ENCODE peak calls at places on chromosomes 4 and X, in four cellular contexts. Y is SK-N-SH, D is K562, I is HepG2. Z is an unnamed sample.

GRCh38 chr4:162727232-162727631 is 439.5 kb downstream of the NAF1 start:
- DNase-seq in D (peak), Y (no peak), I (peak), Z (no peak)

GRCh38 chrX:14899607-14900006 is 26.4 kb downstream of the MOSPD2 start:
- DNase-seq in D (peak), I (no peak), Y (no peak), Z (no peak)

GRCh38 chrX:14509325-14510057 is 19.8 kb upstream of the GLRA2 start:
- DNase-seq in Y (no peak), I (no peak), D (no peak), Z (no peak)

GRCh38 chr4:105994061-105994460 is 98.8 kb downstream of the NPNT start:
- DNase-seq in I (no peak), D (no peak), Y (peak), Z (no peak)

GRCh38 chr4:173998471-173999144 is 284.9 kb downstream of the FBXO8 start:
- DNase-seq in I (no peak), D (no peak), Y (no peak), Z (no peak)

GRCh38 chr4:10161146-10161545 is 44.5 kb upstream of the WDR1 start:
- DNase-seq in I (no peak), D (no peak), Y (no peak), Z (no peak)

GRCh38 chrX:29634516-29634915 is 580.8 kb upstream of the MAGEB2 start:
- DNase-seq in D (no peak), I (no peak), Y (no peak), Z (no peak)

GRCh38 chr4:3440979-3441500 is 728 bp upstream of the HGFAC start:
- DNase-seq in I (no peak), Y (no peak), D (peak), Z (no peak)

GRCh38 chr4:78939667-78940008 is 400 bp upstream of the PAQR3 start:
- DNase-seq in Y (peak), D (no peak), I (no peak), Z (no peak)

GRCh38 chr4:68288046-68288740 is 42.7 kb upstream of the TMPRSS11B start:
- DNase-seq in I (no peak), Y (no peak), D (no peak), Z (no peak)

GRCh38 chrX:19291086-19291485 is 52.6 kb upstream of the PDHA1 start:
- DNase-seq in D (no peak), Y (no peak), I (no peak), Z (no peak)

GRCh38 chr4:77878176-77878575 is 15.5 kb downstream of the MRPL1 start:
- DNase-seq in Y (no peak), D (no peak), I (no peak), Z (no peak)

GRCh38 chr4:168524897-168525296 is 28.0 kb downstream of the PALLD start:
- DNase-seq in I (no peak), D (no peak), Y (no peak), Z (no peak)

GRCh38 chrX:74422576-74423288 is 1.4 kb downstream of the SLC16A2 start:
- DNase-seq in I (peak), Y (peak), D (no peak), Z (no peak)

GRCh38 chr4:48337726-48338125 is 3.6 kb upstream of the SLAIN2 start:
- DNase-seq in D (no peak), Y (no peak), I (no peak), Z (no peak)

GRCh38 chrX:120302434-120302833 is 8.8 kb downstream of the TMEM255A start:
- DNase-seq in Y (no peak), D (no peak), I (no peak), Z (peak)

GRCh38 chrX:68999351-68999750 is 165.9 kb downstream of the PJA1 start:
- DNase-seq in D (no peak), Y (no peak), I (no peak), Z (no peak)

GRCh38 chr4:1559896-1560650 is 124.0 kb downstream of the FAM53A start:
- DNase-seq in Y (no peak), D (no peak), I (no peak), Z (no peak)

GRCh38 chrX:13153796-13154195 is 109.4 kb upstream of the FAM9C start:
- DNase-seq in D (no peak), Y (no peak), I (no peak), Z (no peak)

GRCh38 chr4:169931996-169932395 is 94.2 kb downstream of the MFAP3L start:
- DNase-seq in I (no peak), D (no peak), Y (no peak), Z (no peak)

GRCh38 chr4:7759221-7759620 is 180.4 kb downstream of the AFAP1 start:
- DNase-seq in I (no peak), D (no peak), Y (no peak), Z (no peak)
- TF ChIP-seq NFIC in I (no peak), D (no peak), Y (no peak), Z (no peak)

GRCh38 chr4:186954956-186955355 is 231.3 kb upstream of the FAT1 start:
- DNase-seq in I (no peak), D (no peak), Y (no peak), Z (no peak)

GRCh38 chr4:186949847-186950246 is 226.2 kb upstream of the FAT1 start:
- DNase-seq in D (no peak), I (no peak), Y (no peak), Z (no peak)

GRCh38 chr4:186952709-186953108 is 229.1 kb upstream of the FAT1 start:
- DNase-seq in Y (no peak), I (no peak), D (no peak), Z (no peak)

GRCh38 chr4:186954506-186954905 is 230.8 kb upstream of the FAT1 start:
- DNase-seq in Y (no peak), D (no peak), I (no peak), Z (no peak)

DNA sequence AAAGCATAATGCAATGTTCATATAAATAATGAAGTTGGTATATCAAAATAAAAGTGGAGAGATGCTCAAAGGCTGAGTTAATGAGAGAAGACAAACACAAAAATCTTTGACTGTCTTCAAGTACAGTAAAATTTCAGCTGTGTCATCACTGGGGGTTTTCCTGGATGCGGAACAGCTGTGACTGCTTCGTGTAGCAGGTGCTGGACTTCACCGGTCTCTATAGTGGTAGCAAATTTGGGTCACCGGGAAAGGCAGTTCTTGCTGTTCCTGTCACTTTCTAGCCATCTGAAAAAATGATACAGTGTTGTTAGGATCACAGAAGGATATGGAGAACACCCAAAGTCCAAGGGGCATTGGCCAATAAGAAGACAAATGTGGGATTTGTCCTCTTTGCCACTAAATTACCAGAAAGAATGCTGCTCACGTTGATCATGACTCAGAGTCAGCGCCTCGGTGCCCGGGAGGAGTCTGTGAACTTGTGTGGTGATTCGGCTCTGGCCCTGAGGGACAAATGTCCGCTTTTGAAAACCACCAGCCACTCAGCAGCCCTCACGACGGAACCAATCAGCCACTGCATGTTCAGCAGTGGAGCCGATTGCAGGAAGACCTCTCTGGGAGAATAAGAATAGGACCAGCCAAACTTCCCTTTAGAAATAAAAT is 230.1 kb upstream of the FAT1 start:
- DNase-seq in D (no peak), I (no peak), Y (no peak), Z (no peak)
- TF ChIP-seq NFIC in D (no peak), I (no peak), Y (no peak), Z (no peak)

DNA sequence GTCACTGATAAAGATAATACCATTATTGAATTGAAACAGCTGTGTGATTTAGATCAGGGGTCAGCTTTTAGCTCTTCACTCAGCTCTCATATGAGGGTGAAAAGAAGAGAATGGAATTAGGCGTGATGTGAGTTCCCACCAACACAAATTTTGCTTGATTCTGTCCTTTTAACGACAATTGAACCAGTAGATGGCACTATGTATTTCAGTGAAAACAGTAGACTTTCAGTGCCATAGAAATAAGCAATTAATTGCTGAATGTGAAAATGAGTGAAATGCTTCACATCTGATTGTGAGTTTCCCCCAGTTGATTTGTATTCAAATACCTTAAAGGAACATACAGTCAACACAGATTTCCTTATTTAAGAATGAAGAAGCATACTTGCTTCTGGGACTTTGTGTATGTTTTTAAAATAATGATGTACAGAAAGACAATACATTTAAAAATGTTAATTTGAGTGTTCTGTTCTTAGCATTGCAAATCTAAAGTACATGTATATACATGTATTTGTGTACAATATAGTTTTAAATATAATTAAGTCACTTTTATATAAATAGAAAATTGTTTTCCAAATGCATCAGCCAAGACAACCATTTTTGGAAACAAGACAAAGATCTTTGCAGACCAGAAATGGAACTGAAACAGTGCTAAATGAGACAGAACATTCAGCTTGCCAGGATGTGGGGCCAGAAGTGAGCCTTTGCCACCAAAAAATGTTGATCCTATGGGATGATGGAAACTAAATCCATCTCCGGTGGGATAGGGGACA is 178.8 kb downstream of the SNCA start:
- DNase-seq in Y (peak), D (no peak), I (peak), Z (no peak)
- TF ChIP-seq NFIC in Y (no peak), D (no peak), I (no peak), Z (peak)

DNA sequence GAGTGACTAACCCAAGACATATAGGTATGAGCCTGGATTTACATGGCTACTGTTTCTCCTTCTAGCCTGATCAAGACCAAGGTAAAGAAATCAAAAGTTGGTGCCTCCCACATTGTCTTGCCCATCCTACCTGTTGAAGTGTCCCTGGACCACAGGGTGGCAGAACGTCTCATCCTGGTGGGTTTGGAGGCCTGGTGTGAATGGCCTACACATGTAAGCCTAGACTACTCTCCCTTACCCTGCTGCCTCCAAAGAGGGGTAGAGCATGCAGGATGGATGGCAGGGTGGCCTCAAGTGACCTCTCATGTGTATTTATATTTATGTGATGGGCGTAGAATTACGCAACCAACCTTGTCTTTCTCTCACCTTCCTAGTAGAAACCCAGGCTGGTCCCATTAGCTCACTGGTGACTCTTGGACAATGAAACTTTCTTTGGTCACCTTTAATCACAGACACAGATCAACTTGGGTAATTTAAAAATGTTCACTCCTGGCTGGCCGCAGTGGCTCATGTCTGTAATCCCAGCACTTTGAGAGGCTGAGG is 73.3 kb upstream of the SOD3 start:
- DNase-seq in I (no peak), D (no peak), Y (no peak), Z (no peak)
- TF ChIP-seq NFIC in I (no peak), D (no peak), Y (no peak), Z (no peak)

GRCh38 chr4:80361329-80361900 is 25.9 kb downstream of the CFAP299 start:
- DNase-seq in D (peak), Y (peak), I (peak), Z (no peak)
- TF ChIP-seq NFIC in D (no peak), Y (no peak), I (no peak), Z (no peak)

GRCh38 chrX:125287282-125287681 is 32.4 kb upstream of the TEX13C start:
- DNase-seq in Y (no peak), I (no peak), D (no peak), Z (no peak)
- TF ChIP-seq NFIC in Y (no peak), I (no peak), D (no peak), Z (no peak)

GRCh38 chr4:6926681-6927478 is 17.3 kb downstream of the TBC1D14 start:
- DNase-seq in D (peak), Y (no peak), I (peak), Z (no peak)
- TF ChIP-seq NFIC in D (no peak), Y (no peak), I (no peak), Z (no peak)

GRCh38 chr4:183746305-183747229 is 87.5 kb downstream of the TRAPPC11 start:
- DNase-seq in Y (no peak), D (no peak), I (no peak), Z (peak)
- TF ChIP-seq NFIC in Y (no peak), D (no peak), I (no peak), Z (no peak)

GRCh38 chr4:188439641-188440311 is 300.5 kb downstream of the TRIML1 start:
- DNase-seq in Y (peak), I (no peak), D (no peak), Z (no peak)
- TF ChIP-seq NFIC in Y (no peak), I (no peak), D (no peak), Z (no peak)

GRCh38 chr4:153467154-153467896 is 1.2 kb downstream of the TMEM131L start:
- DNase-seq in D (peak), Y (peak), I (peak), Z (peak)
- TF ChIP-seq NFIC in D (no peak), Y (no peak), I (no peak), Z (peak)

Z was measured in GM12878.